ENCODE peak calls at places on chromosomes 11 and 22, in five cellular contexts. One of them, this sample, is unnamed.

GRCh38 chr11:17386331-17387084 is 2.0 kb downstream of the KCNJ11 start:
- DNase-seq in fibroblast of lung: peak; percentile 12
- DNase-seq in WERI-Rb-1: peak; percentile 66
- DNase-seq in nephron progenitor cell: peak; percentile 70
- DNase-seq in PC-3: peak; percentile 62
- DNase-seq in this sample: peak; percentile 56

GRCh38 chr11:45142241-45142885 is 4.1 kb upstream of the PRDM11 start:
- DNase-seq in fibroblast of lung: no peak
- DNase-seq in WERI-Rb-1: no peak
- DNase-seq in nephron progenitor cell: no peak
- DNase-seq in PC-3: no peak
- DNase-seq in this sample: peak; percentile 18

GRCh38 chr11:68014157-68014965 is 4.2 kb downstream of the ALDH3B1 start:
- DNase-seq in fibroblast of lung: peak; percentile 79
- DNase-seq in WERI-Rb-1: no peak
- DNase-seq in nephron progenitor cell: no peak
- DNase-seq in PC-3: peak; percentile 97
- DNase-seq in this sample: peak; percentile 98

GRCh38 chr11:68204402-68204801 is 8.7 kb downstream of the KMT5B start:
- DNase-seq in fibroblast of lung: no peak
- DNase-seq in WERI-Rb-1: no peak
- DNase-seq in nephron progenitor cell: no peak
- DNase-seq in PC-3: no peak
- DNase-seq in this sample: no peak

GRCh38 chr11:44690651-44691050 is 36.1 kb upstream of the TSPAN18 start:
- DNase-seq in fibroblast of lung: no peak
- DNase-seq in WERI-Rb-1: no peak
- DNase-seq in nephron progenitor cell: no peak
- DNase-seq in PC-3: no peak
- DNase-seq in this sample: no peak

GRCh38 chr11:72358461-72359405 is 75.6 kb downstream of the CLPB start:
- DNase-seq in fibroblast of lung: no peak
- DNase-seq in WERI-Rb-1: no peak
- DNase-seq in nephron progenitor cell: no peak
- DNase-seq in PC-3: no peak
- DNase-seq in this sample: no peak

GRCh38 chr11:10605941-10606381 is 37.5 kb upstream of the LYVE1 start:
- DNase-seq in fibroblast of lung: peak; percentile 67
- DNase-seq in WERI-Rb-1: no peak
- DNase-seq in nephron progenitor cell: peak; percentile 25
- DNase-seq in PC-3: no peak
- DNase-seq in this sample: peak; percentile 41

GRCh38 chr11:46117842-46118241 is 3.4 kb downstream of the PHF21A start:
- DNase-seq in fibroblast of lung: no peak
- DNase-seq in WERI-Rb-1: no peak
- DNase-seq in nephron progenitor cell: no peak
- DNase-seq in PC-3: no peak
- DNase-seq in this sample: no peak

GRCh38 chr11:72724021-72724561 is 28.1 kb downstream of the ARAP1 start:
- DNase-seq in fibroblast of lung: no peak
- DNase-seq in WERI-Rb-1: no peak
- DNase-seq in nephron progenitor cell: no peak
- DNase-seq in PC-3: no peak
- DNase-seq in this sample: no peak

GRCh38 chr22:45290410-45290936 is 5.7 kb downstream of the UPK3A start:
- DNase-seq in fibroblast of lung: peak; percentile 54
- DNase-seq in WERI-Rb-1: peak; percentile 92
- DNase-seq in nephron progenitor cell: peak; percentile 59
- DNase-seq in PC-3: peak; percentile 64
- DNase-seq in this sample: peak; percentile 74

GRCh38 chr11:58927393-58928081 is 11.8 kb upstream of the GLYATL1 start:
- DNase-seq in fibroblast of lung: peak; percentile 62
- DNase-seq in WERI-Rb-1: peak; percentile 54
- DNase-seq in nephron progenitor cell: peak; percentile 87
- DNase-seq in PC-3: peak; percentile 26
- DNase-seq in this sample: no peak

GRCh38 chr11:127454856-127455255 is 454.3 kb upstream of the KIRREL3 start:
- DNase-seq in fibroblast of lung: peak; percentile 5
- DNase-seq in WERI-Rb-1: no peak
- DNase-seq in nephron progenitor cell: no peak
- DNase-seq in PC-3: no peak
- DNase-seq in this sample: peak; percentile 6

GRCh38 chr11:45551181-45551580 is 114.2 kb downstream of the CHST1 start:
- DNase-seq in fibroblast of lung: no peak
- DNase-seq in WERI-Rb-1: peak; percentile 89
- DNase-seq in nephron progenitor cell: no peak
- DNase-seq in PC-3: no peak
- DNase-seq in this sample: no peak

GRCh38 chr11:19690885-19691284 is 21.8 kb upstream of the NAV2 start:
- DNase-seq in fibroblast of lung: no peak
- DNase-seq in WERI-Rb-1: no peak
- DNase-seq in nephron progenitor cell: no peak
- DNase-seq in PC-3: no peak
- DNase-seq in this sample: no peak

GRCh38 chr11:5618807-5619206 is 6.0 kb upstream of the TRIM34 start:
- DNase-seq in fibroblast of lung: peak; percentile 86
- DNase-seq in WERI-Rb-1: no peak
- DNase-seq in nephron progenitor cell: no peak
- DNase-seq in PC-3: peak; percentile 88
- DNase-seq in this sample: no peak

GRCh38 chr22:31343235-31344191 is 2.6 kb downstream of the PATZ1 start:
- DNase-seq in fibroblast of lung: no peak
- DNase-seq in WERI-Rb-1: peak; percentile 20
- DNase-seq in nephron progenitor cell: peak; percentile 63
- DNase-seq in PC-3: peak; percentile 77
- DNase-seq in this sample: no peak

GRCh38 chr22:27597703-27598444 is 203.7 kb downstream of the MN1 start:
- DNase-seq in fibroblast of lung: no peak
- DNase-seq in WERI-Rb-1: no peak
- DNase-seq in nephron progenitor cell: no peak
- DNase-seq in PC-3: peak; percentile 27
- DNase-seq in this sample: peak; percentile 51

GRCh38 chr11:104912102-104912501 is 13.8 kb upstream of the CASP12 start:
- DNase-seq in fibroblast of lung: no peak
- DNase-seq in WERI-Rb-1: no peak
- DNase-seq in nephron progenitor cell: no peak
- DNase-seq in PC-3: no peak
- DNase-seq in this sample: no peak

GRCh38 chr11:74522776-74523175 is 29.3 kb upstream of the LIPT2 start:
- DNase-seq in fibroblast of lung: no peak
- DNase-seq in WERI-Rb-1: no peak
- DNase-seq in nephron progenitor cell: no peak
- DNase-seq in PC-3: peak; percentile 82
- DNase-seq in this sample: no peak

GRCh38 chr11:64151337-64151736 is 14.6 kb downstream of the MACROD1 start:
- DNase-seq in fibroblast of lung: no peak
- DNase-seq in WERI-Rb-1: no peak
- DNase-seq in nephron progenitor cell: no peak
- DNase-seq in PC-3: no peak
- DNase-seq in this sample: no peak

GRCh38 chr11:64150481-64151239 is 15.3 kb downstream of the MACROD1 start:
- DNase-seq in fibroblast of lung: no peak
- DNase-seq in WERI-Rb-1: no peak
- DNase-seq in nephron progenitor cell: no peak
- DNase-seq in PC-3: no peak
- DNase-seq in this sample: no peak

GRCh38 chr11:64148200-64148916 is 17.6 kb downstream of the MACROD1 start:
- DNase-seq in fibroblast of lung: peak; percentile 45
- DNase-seq in WERI-Rb-1: peak; percentile 80
- DNase-seq in nephron progenitor cell: peak; percentile 92
- DNase-seq in PC-3: peak; percentile 82
- DNase-seq in this sample: peak; percentile 68

GRCh38 chr11:64150051-64150450 is 15.9 kb downstream of the MACROD1 start:
- DNase-seq in fibroblast of lung: no peak
- DNase-seq in WERI-Rb-1: no peak
- DNase-seq in nephron progenitor cell: no peak
- DNase-seq in PC-3: no peak
- DNase-seq in this sample: no peak

DNA sequence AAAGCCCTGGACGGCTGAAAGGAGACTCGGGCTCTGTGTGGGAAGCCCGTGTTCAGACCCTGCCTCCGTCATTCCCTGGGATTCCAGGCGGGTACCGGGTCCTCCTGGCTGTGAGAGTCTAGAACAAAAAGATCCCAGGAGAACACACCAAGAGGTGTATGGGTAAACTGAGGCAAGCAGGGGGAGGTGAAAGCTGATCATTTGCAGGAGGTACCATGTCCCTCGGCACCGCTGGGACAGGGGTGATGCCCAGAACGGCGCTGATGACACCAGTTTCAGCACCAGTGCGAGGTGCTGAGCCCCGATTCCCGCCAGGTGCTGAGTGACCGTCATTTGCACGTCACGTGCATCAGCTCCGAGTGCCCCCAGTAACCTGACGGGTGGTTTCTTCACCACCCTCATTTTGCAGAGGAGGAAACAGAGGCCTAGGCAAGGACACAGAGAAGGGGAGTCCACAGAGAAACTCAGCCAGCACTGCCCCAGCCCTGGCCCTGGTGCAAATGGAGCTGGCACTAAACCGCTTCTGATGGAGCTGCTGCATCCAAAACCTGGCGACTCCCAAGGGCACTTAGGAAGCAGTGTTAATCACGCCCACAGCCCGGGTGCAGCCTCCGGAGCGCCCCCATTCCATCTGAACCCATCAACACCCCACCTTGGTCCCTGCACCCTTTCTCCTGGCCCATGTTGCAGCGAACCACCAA is 16.8 kb downstream of the MACROD1 start:
- DNase-seq in fibroblast of lung: no peak
- DNase-seq in WERI-Rb-1: no peak
- DNase-seq in nephron progenitor cell: no peak
- DNase-seq in PC-3: no peak
- DNase-seq in this sample: no peak
- TF ChIP-seq CTCF in fibroblast of lung: no peak
- TF ChIP-seq CTCF in WERI-Rb-1: no peak
- TF ChIP-seq CTCF in nephron progenitor cell: peak; percentile 13
- TF ChIP-seq CTCF in PC-3: peak; percentile 42
- TF ChIP-seq CTCF in this sample: no peak

DNA sequence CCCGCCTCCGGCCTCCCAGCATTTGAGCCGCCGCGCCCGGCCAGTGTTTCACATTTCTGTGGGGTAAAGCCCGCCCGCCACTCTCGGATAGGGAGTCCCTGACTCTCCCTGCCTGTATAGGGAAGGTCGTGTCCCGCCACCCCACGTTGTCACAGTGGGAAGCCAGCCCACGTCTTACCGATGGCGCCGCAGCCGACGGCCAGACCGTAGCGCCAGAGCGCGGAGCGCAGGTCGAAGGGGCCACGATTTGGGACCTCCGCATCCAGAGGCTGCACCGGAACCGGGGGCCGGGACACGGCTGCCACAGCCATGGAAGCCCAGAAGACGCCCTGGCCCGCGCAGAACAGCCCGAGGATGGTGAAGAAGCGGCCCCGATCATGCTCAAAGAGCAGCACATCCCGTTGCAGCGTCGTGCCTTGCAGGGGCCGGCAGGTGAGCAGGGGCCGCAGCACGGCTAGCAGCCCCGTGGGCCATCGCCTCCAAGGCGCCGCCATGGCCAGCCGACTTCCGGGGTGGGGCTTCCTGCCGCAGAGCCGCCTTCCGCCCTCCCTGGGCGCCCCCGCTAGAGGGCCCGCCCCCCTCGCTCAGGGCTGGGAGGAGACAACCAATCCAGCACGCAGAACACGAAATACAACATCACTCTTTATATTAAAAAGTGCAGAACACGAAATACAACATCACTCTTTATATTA is at the start of gene TMEM223:
- DNase-seq in fibroblast of lung: peak; percentile 75
- DNase-seq in WERI-Rb-1: peak; percentile 88
- DNase-seq in nephron progenitor cell: peak; percentile 89
- DNase-seq in PC-3: peak; percentile 88
- DNase-seq in this sample: peak; percentile 81
- TF ChIP-seq CTCF in fibroblast of lung: no peak
- TF ChIP-seq CTCF in WERI-Rb-1: no peak
- TF ChIP-seq CTCF in nephron progenitor cell: no peak
- TF ChIP-seq CTCF in PC-3: no peak
- TF ChIP-seq CTCF in this sample: no peak

DNA sequence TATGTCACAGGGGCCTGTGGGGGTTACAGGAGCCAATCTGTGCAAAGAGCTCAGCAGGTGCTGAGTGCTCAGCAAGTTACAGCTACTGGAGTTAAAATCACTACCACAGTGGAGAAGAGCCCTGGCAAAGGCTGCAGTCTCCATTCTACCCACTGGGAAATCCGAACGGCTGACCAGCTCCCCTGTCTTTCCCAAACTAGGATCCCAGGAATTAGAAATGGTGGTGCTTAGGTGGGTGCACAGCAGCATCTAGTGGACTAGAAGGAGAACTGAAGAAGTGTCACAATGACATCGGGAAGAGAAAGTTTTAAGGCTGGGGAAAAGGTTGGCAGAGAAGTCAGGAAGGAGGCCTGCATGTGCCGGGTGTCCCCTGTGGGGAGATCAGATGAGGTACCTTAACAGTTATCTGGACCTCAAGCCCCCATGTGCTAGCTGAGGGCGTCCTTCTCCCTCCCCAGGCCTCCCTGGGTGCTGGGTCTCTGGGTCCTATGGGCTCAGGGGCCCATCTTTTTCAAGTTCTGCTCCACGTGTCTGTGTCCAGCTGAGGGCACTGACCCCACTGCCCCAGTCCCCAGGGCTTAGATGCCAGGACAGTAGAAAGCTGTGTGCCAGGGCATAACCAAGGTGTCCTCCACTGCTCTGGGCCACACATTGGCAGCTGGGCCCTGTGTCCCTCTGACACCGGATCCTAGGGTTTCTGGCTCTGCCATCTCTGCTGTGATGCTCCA is 1.9 kb downstream of the PIWIL3 start:
- DNase-seq in fibroblast of lung: peak; percentile 22
- DNase-seq in WERI-Rb-1: peak; percentile 67
- DNase-seq in nephron progenitor cell: peak; percentile 14
- DNase-seq in PC-3: peak; percentile 50
- DNase-seq in this sample: peak; percentile 37
- TF ChIP-seq CTCF in fibroblast of lung: peak; percentile 43
- TF ChIP-seq CTCF in WERI-Rb-1: peak; percentile 68
- TF ChIP-seq CTCF in nephron progenitor cell: peak; percentile 63
- TF ChIP-seq CTCF in PC-3: peak; percentile 60
- TF ChIP-seq CTCF in this sample: peak; percentile 30

DNA sequence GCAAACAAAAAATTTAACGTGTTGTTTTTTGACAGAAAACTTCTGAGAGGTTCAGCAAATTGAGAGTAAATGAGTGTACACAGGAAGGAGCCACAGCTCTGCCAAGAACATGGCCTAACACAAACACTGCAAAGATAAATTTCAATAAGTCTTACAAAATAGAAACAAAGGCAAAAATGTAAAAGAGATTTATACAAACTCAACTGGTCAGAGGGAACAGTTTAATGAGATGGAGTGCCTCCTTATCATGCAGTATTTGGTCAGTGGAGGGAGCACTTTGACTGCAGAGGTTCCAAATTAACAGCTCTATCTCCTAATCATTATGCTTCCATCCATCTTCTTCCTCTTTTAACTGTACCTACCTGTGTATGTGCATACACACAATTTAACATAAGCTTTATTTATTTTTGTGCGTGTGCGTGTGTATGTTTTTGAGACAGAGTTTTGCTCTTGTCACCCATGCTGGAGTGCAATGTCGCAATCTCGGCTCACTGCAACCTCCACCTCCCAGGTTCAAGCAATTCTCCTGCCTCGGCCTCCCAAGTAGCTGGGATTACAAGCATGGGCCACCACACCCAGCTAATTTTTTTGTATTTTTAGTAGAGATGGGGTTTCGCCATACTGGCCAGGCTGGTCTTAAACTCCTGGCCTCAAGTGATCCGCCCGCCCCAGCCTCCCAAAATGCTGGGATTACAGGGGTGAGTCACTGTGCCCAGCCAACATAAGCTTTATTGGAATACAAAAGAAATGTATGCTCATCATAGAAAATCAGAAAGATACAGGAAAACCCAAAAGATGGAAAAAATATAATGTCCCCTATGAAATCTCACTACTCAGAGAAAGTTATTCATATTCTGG is 111.9 kb downstream of the MRTFA start:
- DNase-seq in fibroblast of lung: no peak
- DNase-seq in WERI-Rb-1: no peak
- DNase-seq in nephron progenitor cell: no peak
- DNase-seq in PC-3: peak; percentile 39
- DNase-seq in this sample: peak; percentile 68
- TF ChIP-seq CTCF in fibroblast of lung: peak; percentile 40
- TF ChIP-seq CTCF in WERI-Rb-1: peak; percentile 27
- TF ChIP-seq CTCF in nephron progenitor cell: no peak
- TF ChIP-seq CTCF in PC-3: peak; percentile 52
- TF ChIP-seq CTCF in this sample: peak; percentile 38

This sample was measured in MCF 10A.